ENCODE peak calls at places on chromosomes 7 and 10, in four cellular contexts. P, S, W and N are unnamed samples.

GRCh38 chr10:79001082-79001885 is 67.5 kb upstream of the ZMIZ1 start:
- DNase-seq in P (no peak), S (no peak), W (no peak), N (no peak)

GRCh38 chr7:133912916-133913697 is 214.0 kb upstream of the LRGUK start:
- DNase-seq in P (no peak), S (no peak), W (no peak), N (no peak)

GRCh38 chr10:73899401-73899780 is 11.5 kb upstream of the PLAU start:
- DNase-seq in P (no peak), S (peak; percentile 70), W (no peak), N (no peak)

GRCh38 chr7:28350610-28351009 is 61.7 kb upstream of the CREB5 start:
- DNase-seq in P (no peak), S (no peak), W (no peak), N (no peak)

GRCh38 chr7:129569811-129570215 is 41.7 kb upstream of the NRF1 start:
- DNase-seq in P (no peak), S (peak; percentile 77), W (no peak), N (no peak)

GRCh38 chr10:78588194-78588811 is 480.5 kb upstream of the ZMIZ1 start:
- DNase-seq in P (no peak), S (peak; percentile 87), W (no peak), N (no peak)

GRCh38 chr10:122646511-122647382 is 52.9 kb downstream of the C10orf120 start:
- DNase-seq in P (no peak), S (no peak), W (no peak), N (no peak)

GRCh38 chr7:27032843-27033242 is 63.0 kb downstream of the HOXA1 start:
- DNase-seq in P (no peak), S (peak; percentile 29), W (peak; percentile 16), N (no peak)

GRCh38 chr10:101818958-101819633 is 852 bp upstream of the OGA start:
- DNase-seq in P (peak; percentile 61), S (no peak), W (peak; percentile 65), N (no peak)

GRCh38 chr7:121002755-121003114 is 14.2 kb downstream of the CPED1 start:
- DNase-seq in P (no peak), S (peak; percentile 85), W (no peak), N (no peak)

GRCh38 chr10:26839966-26840627 is 20.7 kb downstream of the ABI1 start:
- DNase-seq in P (peak; percentile 49), S (peak; percentile 15), W (no peak), N (no peak)

GRCh38 chr7:69334706-69335105 is 263.6 kb upstream of the AUTS2 start:
- DNase-seq in P (no peak), S (no peak), W (no peak), N (no peak)

GRCh38 chr10:3220853-3221252 is 48.3 kb upstream of the PITRM1 start:
- DNase-seq in P (no peak), S (no peak), W (no peak), N (no peak)

GRCh38 chr10:3217853-3218252 is 45.3 kb upstream of the PITRM1 start:
- DNase-seq in P (peak; percentile 34), S (no peak), W (no peak), N (no peak)

GRCh38 chr10:3225589-3225988 is 53.0 kb upstream of the PITRM1 start:
- DNase-seq in P (no peak), S (peak; percentile 16), W (no peak), N (no peak)

GRCh38 chr10:3224241-3224640 is 51.7 kb upstream of the PITRM1 start:
- DNase-seq in P (no peak), S (no peak), W (no peak), N (no peak)

DNA sequence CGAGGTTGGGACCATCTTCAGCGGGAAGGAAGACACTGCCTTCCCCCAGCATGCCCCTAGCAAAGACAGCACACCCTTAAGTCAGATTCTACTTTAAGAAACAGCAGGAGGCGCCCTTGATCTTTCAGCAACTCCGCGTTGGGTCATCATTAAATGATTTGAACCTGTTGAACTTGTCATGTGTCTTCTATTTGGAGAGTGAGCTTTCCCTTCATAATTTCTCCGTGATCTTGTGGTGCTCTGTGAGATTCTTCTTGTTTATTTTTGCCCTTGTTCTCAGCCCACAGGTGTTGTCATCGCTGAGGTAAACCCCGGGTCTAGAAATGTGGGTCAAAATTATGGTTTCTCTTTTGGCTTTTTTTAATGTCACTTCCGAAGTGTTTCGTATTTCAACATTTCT is 49.5 kb upstream of the PITRM1 start:
- DNase-seq in P (peak; percentile 81), S (peak; percentile 28), W (peak; percentile 34), N (no peak)
- TF ChIP-seq CTCF in P (peak; percentile 75), S (peak; percentile 9), W (peak; percentile 44), N (peak; percentile 40)

DNA sequence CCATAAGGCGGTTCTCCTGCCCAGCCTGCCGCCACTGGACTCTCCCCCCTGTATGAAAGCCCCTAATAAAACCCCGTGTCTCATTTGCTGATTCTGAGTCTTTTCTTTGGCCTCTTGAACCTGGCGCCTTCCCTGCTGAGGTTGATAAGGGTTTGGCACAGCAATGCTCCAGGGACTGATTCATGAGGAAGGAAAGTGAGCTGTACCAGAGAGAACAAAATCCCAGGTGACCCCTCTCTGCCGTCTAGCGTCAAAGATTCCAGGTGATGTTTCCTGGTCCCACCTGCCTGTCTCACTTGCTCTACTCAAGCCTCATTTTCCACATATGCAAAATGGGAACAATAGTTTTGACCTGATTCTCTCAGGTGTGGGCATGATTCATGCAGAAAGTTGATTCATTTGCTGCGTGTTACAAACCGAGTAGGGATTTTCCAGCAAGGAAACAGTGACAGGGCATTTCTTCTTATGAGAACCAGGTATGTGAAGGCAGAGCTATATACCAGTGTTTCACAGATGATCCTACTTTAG is 730.6 kb upstream of the IGFBP3 start:
- DNase-seq in P (no peak), S (no peak), W (no peak), N (no peak)
- H3K27ac ChIP-seq in P (no peak overlapping the region), S (no peak overlapping the region), W (no peak overlapping the region), N (no peak overlapping the region)

GRCh38 chr10:117201826-117202225 is 4.5 kb downstream of the KCNK18 start:
- DNase-seq in P (no peak), S (no peak), W (no peak), N (no peak)

GRCh38 chr10:117197189-117197588 is at the start of gene KCNK18:
- DNase-seq in P (no peak), S (no peak), W (no peak), N (no peak)

GRCh38 chr10:117198088-117198487 is 799 bp downstream of the KCNK18 start:
- DNase-seq in P (peak; percentile 26), S (no peak), W (peak; percentile 20), N (no peak)
- H2AFZ ChIP-seq in P (peak overlapping the region; percentile 72), S (no peak overlapping the region), W (peak overlapping the region; percentile 68), N (no peak overlapping the region)

GRCh38 chr10:103881420-103882284 is 26.3 kb upstream of the SH3PXD2A start:
- DNase-seq in P (no peak), S (no peak), W (no peak), N (no peak)
- TF ChIP-seq CTCF in P (no peak), S (no peak), W (no peak), N (no peak)